ENCODE peak calls at places on chromosomes 3 and 15, in nine cellular contexts. One of them, this sample, is unnamed.

GRCh38 chr3:162984752-162985151 is 1488.1 kb downstream of the OTOL1 start:
- DNase-seq in T-cell: no peak
- DNase-seq in PC-3: no peak
- DNase-seq in fibroblast of villous mesenchyme: peak
- DNase-seq in NCI-H460: no peak
- DNase-seq in neural crest cell: no peak
- DNase-seq in breast epithelium: no peak
- DNase-seq in fibroblast of lung: no peak
- DNase-seq in psoas muscle: no peak
- DNase-seq in this sample: peak

GRCh38 chr3:41673643-41674042 is 288.3 kb downstream of the ULK4 start:
- DNase-seq in NCI-H460: no peak
- DNase-seq in fibroblast of villous mesenchyme: peak
- DNase-seq in psoas muscle: no peak
- DNase-seq in PC-3: no peak
- DNase-seq in breast epithelium: no peak
- DNase-seq in fibroblast of lung: peak
- DNase-seq in T-cell: no peak
- DNase-seq in neural crest cell: no peak
- DNase-seq in this sample: no peak

GRCh38 chr3:156445117-156445968 is 109.6 kb downstream of the SSR3 start:
- DNase-seq in fibroblast of lung: no peak
- DNase-seq in neural crest cell: no peak
- DNase-seq in T-cell: no peak
- DNase-seq in PC-3: no peak
- DNase-seq in breast epithelium: no peak
- DNase-seq in psoas muscle: no peak
- DNase-seq in NCI-H460: no peak
- DNase-seq in fibroblast of villous mesenchyme: no peak
- DNase-seq in this sample: no peak

GRCh38 chr3:18098960-18099587 is 326.1 kb downstream of the SATB1 start:
- DNase-seq in NCI-H460: peak
- DNase-seq in T-cell: no peak
- DNase-seq in psoas muscle: no peak
- DNase-seq in breast epithelium: no peak
- DNase-seq in fibroblast of lung: peak
- DNase-seq in PC-3: peak
- DNase-seq in fibroblast of villous mesenchyme: peak
- DNase-seq in neural crest cell: no peak
- DNase-seq in this sample: no peak

GRCh38 chr3:156685198-156685597 is 10.8 kb downstream of the TIPARP start:
- DNase-seq in NCI-H460: no peak
- DNase-seq in neural crest cell: no peak
- DNase-seq in psoas muscle: no peak
- DNase-seq in fibroblast of lung: no peak
- DNase-seq in T-cell: no peak
- DNase-seq in fibroblast of villous mesenchyme: peak
- DNase-seq in breast epithelium: no peak
- DNase-seq in PC-3: no peak
- DNase-seq in this sample: peak

GRCh38 chr15:87906444-87906843 is 350.1 kb downstream of the NTRK3 start:
- DNase-seq in T-cell: no peak
- DNase-seq in psoas muscle: no peak
- DNase-seq in neural crest cell: no peak
- DNase-seq in NCI-H460: no peak
- DNase-seq in fibroblast of lung: no peak
- DNase-seq in fibroblast of villous mesenchyme: no peak
- DNase-seq in breast epithelium: no peak
- DNase-seq in PC-3: no peak
- DNase-seq in this sample: no peak

GRCh38 chr15:67063689-67064606 is 1.5 kb upstream of the SMAD3 start:
- DNase-seq in NCI-H460: no peak
- DNase-seq in PC-3: no peak
- DNase-seq in psoas muscle: peak
- DNase-seq in neural crest cell: peak
- DNase-seq in breast epithelium: no peak
- DNase-seq in T-cell: no peak
- DNase-seq in fibroblast of lung: no peak
- DNase-seq in fibroblast of villous mesenchyme: peak
- DNase-seq in this sample: peak

GRCh38 chr3:30324587-30324986 is 281.8 kb upstream of the TGFBR2 start:
- DNase-seq in T-cell: no peak
- DNase-seq in breast epithelium: no peak
- DNase-seq in fibroblast of lung: no peak
- DNase-seq in NCI-H460: no peak
- DNase-seq in neural crest cell: no peak
- DNase-seq in psoas muscle: no peak
- DNase-seq in fibroblast of villous mesenchyme: peak
- DNase-seq in PC-3: peak
- DNase-seq in this sample: no peak

GRCh38 chr3:114323546-114324254 is 29.9 kb downstream of the TIGIT start:
- DNase-seq in neural crest cell: no peak
- DNase-seq in T-cell: no peak
- DNase-seq in psoas muscle: no peak
- DNase-seq in PC-3: no peak
- DNase-seq in fibroblast of lung: no peak
- DNase-seq in breast epithelium: no peak
- DNase-seq in fibroblast of villous mesenchyme: no peak
- DNase-seq in NCI-H460: no peak
- DNase-seq in this sample: no peak

GRCh38 chr15:66095871-66096710 is 157.5 kb downstream of the MEGF11 start:
- DNase-seq in breast epithelium: peak
- DNase-seq in neural crest cell: no peak
- DNase-seq in NCI-H460: no peak
- DNase-seq in fibroblast of villous mesenchyme: no peak
- DNase-seq in psoas muscle: no peak
- DNase-seq in PC-3: no peak
- DNase-seq in T-cell: no peak
- DNase-seq in fibroblast of lung: no peak
- DNase-seq in this sample: no peak

GRCh38 chr3:140595295-140595694 is 82.6 kb upstream of the TRIM42 start:
- DNase-seq in NCI-H460: no peak
- DNase-seq in breast epithelium: no peak
- DNase-seq in psoas muscle: no peak
- DNase-seq in PC-3: peak
- DNase-seq in fibroblast of villous mesenchyme: peak
- DNase-seq in neural crest cell: no peak
- DNase-seq in T-cell: no peak
- DNase-seq in fibroblast of lung: peak
- DNase-seq in this sample: no peak

GRCh38 chr3:38354588-38355344 is 8.2 kb downstream of the XYLB start:
- DNase-seq in PC-3: peak
- DNase-seq in neural crest cell: no peak
- DNase-seq in T-cell: no peak
- DNase-seq in psoas muscle: no peak
- DNase-seq in NCI-H460: no peak
- DNase-seq in fibroblast of lung: peak
- DNase-seq in fibroblast of villous mesenchyme: peak
- DNase-seq in breast epithelium: no peak
- DNase-seq in this sample: peak

GRCh38 chr3:46006646-46007045 is 11.0 kb upstream of the FYCO1 start:
- DNase-seq in T-cell: no peak
- DNase-seq in NCI-H460: no peak
- DNase-seq in PC-3: peak
- DNase-seq in fibroblast of villous mesenchyme: peak
- DNase-seq in fibroblast of lung: peak
- DNase-seq in psoas muscle: no peak
- DNase-seq in neural crest cell: no peak
- DNase-seq in breast epithelium: no peak
- DNase-seq in this sample: no peak

GRCh38 chr15:28184166-28184565 is 85.1 kb upstream of the OCA2 start:
- DNase-seq in fibroblast of villous mesenchyme: no peak
- DNase-seq in psoas muscle: no peak
- DNase-seq in fibroblast of lung: peak
- DNase-seq in breast epithelium: no peak
- DNase-seq in T-cell: no peak
- DNase-seq in NCI-H460: no peak
- DNase-seq in PC-3: no peak
- DNase-seq in neural crest cell: no peak
- DNase-seq in this sample: no peak

GRCh38 chr3:13894096-13894811 is 14.4 kb upstream of the WNT7A start:
- DNase-seq in breast epithelium: no peak
- DNase-seq in NCI-H460: no peak
- DNase-seq in psoas muscle: no peak
- DNase-seq in neural crest cell: no peak
- DNase-seq in fibroblast of lung: no peak
- DNase-seq in T-cell: no peak
- DNase-seq in fibroblast of villous mesenchyme: no peak
- DNase-seq in PC-3: no peak
- DNase-seq in this sample: no peak

GRCh38 chr3:129491794-129492193 is 36.6 kb upstream of the RHO start:
- DNase-seq in psoas muscle: no peak
- DNase-seq in fibroblast of lung: no peak
- DNase-seq in NCI-H460: no peak
- DNase-seq in breast epithelium: no peak
- DNase-seq in fibroblast of villous mesenchyme: peak
- DNase-seq in PC-3: no peak
- DNase-seq in T-cell: no peak
- DNase-seq in neural crest cell: no peak
- DNase-seq in this sample: no peak

GRCh38 chr3:89173546-89173945 is 66.1 kb downstream of the EPHA3 start:
- DNase-seq in PC-3: no peak
- DNase-seq in T-cell: no peak
- DNase-seq in fibroblast of lung: peak
- DNase-seq in NCI-H460: no peak
- DNase-seq in fibroblast of villous mesenchyme: no peak
- DNase-seq in neural crest cell: no peak
- DNase-seq in breast epithelium: no peak
- DNase-seq in psoas muscle: no peak
- DNase-seq in this sample: no peak

GRCh38 chr3:139670196-139670595 is 7.6 kb downstream of the NMNAT3 start:
- DNase-seq in breast epithelium: no peak
- DNase-seq in psoas muscle: no peak
- DNase-seq in fibroblast of villous mesenchyme: no peak
- DNase-seq in neural crest cell: no peak
- DNase-seq in NCI-H460: no peak
- DNase-seq in fibroblast of lung: no peak
- DNase-seq in PC-3: no peak
- DNase-seq in T-cell: no peak
- DNase-seq in this sample: no peak

GRCh38 chr15:85094685-85095084 is 113.0 kb downstream of the PDE8A start:
- DNase-seq in PC-3: peak
- DNase-seq in fibroblast of villous mesenchyme: no peak
- DNase-seq in neural crest cell: no peak
- DNase-seq in NCI-H460: no peak
- DNase-seq in T-cell: no peak
- DNase-seq in psoas muscle: no peak
- DNase-seq in fibroblast of lung: peak
- DNase-seq in breast epithelium: no peak
- DNase-seq in this sample: peak

GRCh38 chr3:186915808-186916796 is 14.2 kb upstream of the ST6GAL1 start:
- DNase-seq in breast epithelium: no peak
- DNase-seq in neural crest cell: no peak
- DNase-seq in T-cell: no peak
- DNase-seq in PC-3: no peak
- DNase-seq in psoas muscle: peak
- DNase-seq in fibroblast of villous mesenchyme: no peak
- DNase-seq in fibroblast of lung: no peak
- DNase-seq in NCI-H460: no peak
- DNase-seq in this sample: no peak

GRCh38 chr15:63243101-63243500 is 34.3 kb upstream of the APH1B start:
- DNase-seq in breast epithelium: no peak
- DNase-seq in fibroblast of lung: peak
- DNase-seq in fibroblast of villous mesenchyme: peak
- DNase-seq in psoas muscle: peak
- DNase-seq in PC-3: no peak
- DNase-seq in neural crest cell: no peak
- DNase-seq in T-cell: no peak
- DNase-seq in NCI-H460: no peak
- DNase-seq in this sample: no peak

GRCh38 chr3:31300802-31301443 is 231.8 kb upstream of the STT3B start:
- DNase-seq in fibroblast of villous mesenchyme: no peak
- DNase-seq in breast epithelium: no peak
- DNase-seq in fibroblast of lung: peak
- DNase-seq in T-cell: no peak
- DNase-seq in psoas muscle: no peak
- DNase-seq in neural crest cell: no peak
- DNase-seq in NCI-H460: no peak
- DNase-seq in PC-3: peak
- DNase-seq in this sample: no peak

GRCh38 chr15:37093480-37094410 is 6.6 kb downstream of the MEIS2 start:
- DNase-seq in fibroblast of villous mesenchyme: peak
- DNase-seq in fibroblast of lung: peak
- DNase-seq in PC-3: peak
- DNase-seq in T-cell: no peak
- DNase-seq in psoas muscle: no peak
- DNase-seq in neural crest cell: no peak
- DNase-seq in NCI-H460: no peak
- DNase-seq in breast epithelium: no peak
- DNase-seq in this sample: no peak

GRCh38 chr15:91338763-91339162 is 238.7 kb downstream of the SV2B start:
- DNase-seq in fibroblast of villous mesenchyme: no peak
- DNase-seq in PC-3: peak
- DNase-seq in fibroblast of lung: peak
- DNase-seq in T-cell: no peak
- DNase-seq in psoas muscle: no peak
- DNase-seq in neural crest cell: peak
- DNase-seq in breast epithelium: no peak
- DNase-seq in NCI-H460: no peak
- DNase-seq in this sample: peak

GRCh38 chr3:15535757-15536156 is 14.3 kb upstream of the COLQ start:
- DNase-seq in NCI-H460: no peak
- DNase-seq in breast epithelium: no peak
- DNase-seq in psoas muscle: no peak
- DNase-seq in T-cell: no peak
- DNase-seq in fibroblast of lung: no peak
- DNase-seq in fibroblast of villous mesenchyme: no peak
- DNase-seq in neural crest cell: no peak
- DNase-seq in PC-3: peak
- DNase-seq in this sample: no peak

This sample was measured in cardiac muscle cell.